ENCODE peak calls at places on chromosomes 7 and 10, in seven cellular contexts. P, H, N, U, Y, K and R are unnamed samples.

GRCh38 chr10:113268186-113268585 is 284.7 kb upstream of the HABP2 start:
- DNase-seq in P (no peak), U (no peak), H (no peak), N (no peak), K (no peak), Y (no peak), R (no peak)

GRCh38 chr7:88309845-88310244 is 3.2 kb upstream of the STEAP4 start:
- DNase-seq in P (no peak), H (no peak), Y (no peak), U (no peak), K (no peak), N (no peak), R (no peak)

GRCh38 chr7:156474241-156474743 is 166.3 kb upstream of the RNF32 start:
- DNase-seq in N (no peak), U (peak), Y (no peak), P (no peak), H (peak), K (no peak), R (no peak)

GRCh38 chr7:117212969-117213877 is 109.6 kb downstream of the WNT2 start:
- DNase-seq in K (peak), Y (peak), P (no peak), H (peak), N (peak), U (peak), R (peak)

GRCh38 chr10:119706521-119707278 is 19.1 kb upstream of the INPP5F start:
- DNase-seq in P (no peak), N (no peak), K (no peak), Y (no peak), U (no peak), H (no peak), R (no peak)

GRCh38 chr10:32210306-32211045 is 136.5 kb downstream of the EPC1 start:
- DNase-seq in H (peak), U (peak), Y (peak), K (no peak), N (no peak), P (no peak), R (no peak)

GRCh38 chr10:102714621-102715455 is at the start of gene SFXN2:
- DNase-seq in U (no peak), Y (no peak), P (peak), K (peak), N (no peak), H (no peak), R (peak)

GRCh38 chr10:110363572-110364411 is 59.1 kb upstream of the SMNDC1 start:
- DNase-seq in N (no peak), U (no peak), K (no peak), P (no peak), H (no peak), Y (no peak), R (no peak)

GRCh38 chr10:91077549-91078017 is 142.9 kb upstream of the PCGF5 start:
- DNase-seq in U (no peak), H (no peak), K (no peak), N (no peak), P (no peak), Y (peak), R (no peak)

GRCh38 chr7:96426027-96426426 is 104.1 kb upstream of the SLC25A13 start:
- DNase-seq in Y (no peak), U (no peak), K (no peak), N (no peak), P (no peak), H (no peak), R (no peak)